ENCODE peak calls at places on chromosomes 7 and 10, in five cellular contexts. W, V, P, J and S are unnamed samples.

GRCh38 chr10:63123963-63124362 is 9.2 kb upstream of the NRBF2 start:
- DNase-seq in J (peak; percentile 72), P (no peak), V (no peak), W (no peak), S (no peak)

GRCh38 chr7:116547347-116547746 is 22.5 kb downstream of the CAV1 start:
- DNase-seq in W (no peak), V (no peak), J (no peak), P (no peak), S (peak; percentile 94)

GRCh38 chr7:76074972-76075370 is 27.1 kb downstream of the MDH2 start:
- DNase-seq in W (no peak), P (no peak), V (no peak), J (peak; percentile 25), S (no peak)

GRCh38 chr10:110137142-110137545 is 70.3 kb upstream of the MXI1 start:
- DNase-seq in W (no peak), V (peak; percentile 70), P (no peak), J (peak; percentile 88), S (peak; percentile 74)

GRCh38 chr10:6071181-6072175 is 9.3 kb upstream of the IL2RA start:
- DNase-seq in J (no peak), W (no peak), P (no peak), V (no peak), S (no peak)

GRCh38 chr7:22375359-22376048 is 18.6 kb upstream of the RAPGEF5 start:
- DNase-seq in J (no peak), P (no peak), V (no peak), W (no peak), S (peak; percentile 37)

GRCh38 chr7:136020556-136020955 is 43.4 kb upstream of the MTPN start:
- DNase-seq in J (no peak), V (no peak), W (no peak), P (no peak), S (no peak)

GRCh38 chr7:18313970-18314369 is 181.6 kb upstream of the HDAC9 start:
- DNase-seq in V (no peak), P (no peak), J (peak; percentile 22), W (no peak), S (no peak)

GRCh38 chr10:128044186-128044585 is 82.0 kb downstream of the MKI67 start:
- DNase-seq in W (no peak), V (no peak), P (no peak), J (no peak), S (no peak)

GRCh38 chr10:110067960-110068770 is 60.4 kb downstream of the ADD3 start:
- DNase-seq in W (peak; percentile 48), V (peak; percentile 26), P (peak; percentile 20), J (peak; percentile 53), S (no peak)

DNA sequence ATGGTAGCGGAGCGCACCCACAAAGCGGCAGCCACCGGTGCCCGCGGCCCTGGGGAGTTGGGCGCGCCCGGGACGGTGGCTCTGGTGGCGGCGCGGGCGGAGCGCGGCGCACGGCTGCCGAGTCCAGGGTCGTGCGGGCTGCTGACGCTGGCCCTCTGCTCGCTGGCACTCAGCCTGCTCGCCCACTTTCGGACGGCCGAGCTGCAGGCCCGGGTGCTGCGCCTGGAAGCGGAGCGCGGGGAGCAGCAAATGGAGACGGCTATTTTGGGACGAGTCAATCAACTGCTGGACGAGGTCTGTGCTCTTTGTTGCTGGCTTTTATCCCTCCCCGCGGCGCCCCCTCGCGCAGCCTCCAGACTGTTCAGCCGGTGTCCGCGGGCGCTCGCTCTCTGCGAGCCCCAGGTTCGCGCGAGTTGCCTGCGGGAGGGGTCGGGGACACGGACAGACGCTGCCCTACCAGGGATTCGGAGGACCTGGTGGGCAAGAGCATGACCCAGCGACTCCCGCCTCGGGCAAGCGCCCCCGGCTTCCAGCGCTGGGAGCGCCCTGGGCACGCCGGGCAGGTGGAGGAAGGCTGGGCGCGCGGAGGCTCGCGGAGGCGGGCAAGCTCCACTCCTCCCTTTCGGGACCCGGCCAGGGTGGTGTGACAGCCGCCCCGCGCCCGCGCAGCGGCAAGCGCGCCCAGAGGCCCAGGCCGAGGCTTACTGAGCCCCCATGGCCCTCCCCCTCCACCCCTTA is 887 bp downstream of the COL13A1 start:
- DNase-seq in W (peak; percentile 41), J (peak; percentile 58), V (peak; percentile 82), P (peak; percentile 58), S (peak; percentile 48)
- TF ChIP-seq CTCF in W (peak; percentile 2), J (peak; percentile 23), V (peak; percentile 26), P (no peak), S (peak; percentile 64)

DNA sequence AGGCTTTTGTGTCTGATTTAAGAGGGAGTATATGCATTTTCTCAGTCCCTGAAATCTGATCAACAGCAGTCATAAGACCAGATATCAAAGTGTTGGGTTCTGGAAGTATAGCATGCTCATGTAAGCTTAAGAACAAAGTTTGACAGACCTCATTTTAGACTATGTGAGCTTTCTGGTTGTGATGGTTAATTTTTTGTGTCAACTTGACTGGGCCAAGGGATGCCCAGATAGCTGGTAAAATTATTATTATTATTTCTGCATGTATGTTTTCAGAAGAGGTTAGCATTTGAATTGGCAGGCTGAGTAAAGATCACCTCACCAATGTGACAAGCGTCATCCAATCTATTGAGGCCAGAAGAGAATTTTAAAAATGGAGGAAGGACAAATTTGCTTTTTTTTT is 63.5 kb upstream of the FRMD4A start:
- DNase-seq in V (no peak), J (no peak), W (no peak), P (no peak), S (no peak)
- TF ChIP-seq CTCF in V (no peak), J (no peak), W (no peak), P (no peak), S (no peak)

GRCh38 chr10:96693431-96693830 is 26.9 kb downstream of the PIK3AP1 start:
- DNase-seq in V (no peak), W (no peak), J (no peak), P (no peak), S (no peak)
- TF ChIP-seq CTCF in V (no peak), W (no peak), J (no peak), P (no peak), S (no peak)

GRCh38 chr7:120320218-120320961 is 47.4 kb downstream of the KCND2 start:
- DNase-seq in W (no peak), V (peak; percentile 70), P (no peak), J (peak; percentile 17), S (no peak)
- TF ChIP-seq CTCF in W (no peak), V (no peak), P (no peak), J (no peak), S (no peak)

GRCh38 chr7:145347271-145347670 is 511.4 kb upstream of the TPK1 start:
- DNase-seq in J (no peak), P (no peak), V (no peak), W (no peak), S (no peak)

GRCh38 chr7:145350334-145350733 is 514.5 kb upstream of the TPK1 start:
- DNase-seq in V (no peak), P (no peak), J (no peak), W (no peak), S (no peak)
- TF ChIP-seq CTCF in V (no peak), P (no peak), J (no peak), W (no peak), S (no peak)

DNA sequence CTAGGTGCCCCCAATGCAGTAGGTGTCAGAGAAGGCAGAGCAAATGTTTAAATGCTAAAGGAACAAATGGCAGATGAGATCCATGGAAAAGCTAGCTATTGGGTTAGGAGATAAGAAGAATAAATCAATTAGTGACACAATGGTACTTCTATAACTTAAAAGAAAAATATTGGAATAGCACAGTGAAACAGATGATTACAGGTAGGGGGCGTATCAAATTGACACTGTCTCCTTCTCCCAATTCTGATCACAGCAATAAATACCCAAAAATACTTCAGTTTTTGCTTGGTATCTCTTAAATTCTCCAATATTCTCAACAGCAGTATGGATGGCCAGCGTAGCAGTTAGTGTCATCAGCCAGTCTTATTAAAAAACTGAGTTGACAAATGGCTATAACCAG is 5.2 kb downstream of the FRA10AC1 start:
- DNase-seq in V (no peak), J (no peak), W (no peak), P (no peak), S (no peak)
- TF ChIP-seq CTCF in V (peak; percentile 17), J (no peak), W (no peak), P (no peak), S (peak; percentile 59)